ENCODE peak calls at places on chromosome 3, in five cellular contexts. One of them, this sample, is unnamed.
A peak's percentile ranks its signal among the peaks of the same experiment; 100 is the strongest.

GRCh38 chr3:20652249-20652648 is 466.2 kb upstream of the SGO1 start:
- DNase-seq in body of pancreas: no peak
- DNase-seq in thoracic aorta: no peak
- DNase-seq in SJSA1: no peak
- DNase-seq in GM23248: no peak
- DNase-seq in this sample: no peak

GRCh38 chr3:187919018-187919417 is 173.8 kb upstream of the BCL6 start:
- DNase-seq in body of pancreas: peak; percentile 22
- DNase-seq in thoracic aorta: no peak
- DNase-seq in SJSA1: no peak
- DNase-seq in GM23248: no peak
- DNase-seq in this sample: no peak

GRCh38 chr3:69005071-69005816 is 8.2 kb downstream of the EOGT start:
- DNase-seq in body of pancreas: no peak
- DNase-seq in thoracic aorta: no peak
- DNase-seq in SJSA1: no peak
- DNase-seq in GM23248: peak; percentile 22
- DNase-seq in this sample: peak; percentile 71

GRCh38 chr3:8607285-8608040 is 37.1 kb downstream of the SSUH2 start:
- DNase-seq in body of pancreas: peak; percentile 74
- DNase-seq in thoracic aorta: no peak
- DNase-seq in SJSA1: no peak
- DNase-seq in GM23248: peak; percentile 82
- DNase-seq in this sample: peak; percentile 92

GRCh38 chr3:54999159-54999558 is 71.3 kb upstream of the LRTM1 start:
- DNase-seq in body of pancreas: no peak
- DNase-seq in thoracic aorta: no peak
- DNase-seq in SJSA1: peak; percentile 72
- DNase-seq in GM23248: peak; percentile 73
- DNase-seq in this sample: peak; percentile 88

GRCh38 chr3:24513463-24513862 is 18.8 kb upstream of the THRB start:
- DNase-seq in body of pancreas: no peak
- DNase-seq in thoracic aorta: no peak
- DNase-seq in SJSA1: no peak
- DNase-seq in GM23248: no peak
- DNase-seq in this sample: no peak

GRCh38 chr3:120457827-120458226 is 7.0 kb upstream of the FSTL1 start:
- DNase-seq in body of pancreas: no peak
- DNase-seq in thoracic aorta: no peak
- DNase-seq in SJSA1: no peak
- DNase-seq in GM23248: no peak
- DNase-seq in this sample: no peak

GRCh38 chr3:113231827-113232253 is 20.5 kb downstream of the BOC start:
- DNase-seq in body of pancreas: no peak
- DNase-seq in thoracic aorta: no peak
- DNase-seq in SJSA1: peak; percentile 63
- DNase-seq in GM23248: peak; percentile 89
- DNase-seq in this sample: no peak

GRCh38 chr3:80929576-80929975 is 831.9 kb downstream of the GBE1 start:
- DNase-seq in body of pancreas: no peak
- DNase-seq in thoracic aorta: no peak
- DNase-seq in SJSA1: no peak
- DNase-seq in GM23248: no peak
- DNase-seq in this sample: no peak

GRCh38 chr3:111725706-111726105 is 130.6 kb upstream of the ZBED2 start:
- DNase-seq in body of pancreas: no peak
- DNase-seq in thoracic aorta: no peak
- DNase-seq in SJSA1: no peak
- DNase-seq in GM23248: no peak
- DNase-seq in this sample: no peak

GRCh38 chr3:144128117-144128892 is 156.7 kb downstream of the DIPK2A start:
- DNase-seq in body of pancreas: no peak
- DNase-seq in thoracic aorta: no peak
- DNase-seq in SJSA1: no peak
- DNase-seq in GM23248: no peak
- DNase-seq in this sample: no peak

GRCh38 chr3:100779475-100779874 is 70.2 kb downstream of the TFG start:
- DNase-seq in body of pancreas: no peak
- DNase-seq in thoracic aorta: no peak
- DNase-seq in SJSA1: no peak
- DNase-seq in GM23248: no peak
- DNase-seq in this sample: no peak

GRCh38 chr3:100781311-100781710 is 72.0 kb downstream of the TFG start:
- DNase-seq in body of pancreas: no peak
- DNase-seq in thoracic aorta: no peak
- DNase-seq in SJSA1: no peak
- DNase-seq in GM23248: peak; percentile 60
- DNase-seq in this sample: no peak

GRCh38 chr3:100782906-100783305 is 73.6 kb downstream of the TFG start:
- DNase-seq in body of pancreas: no peak
- DNase-seq in thoracic aorta: no peak
- DNase-seq in SJSA1: no peak
- DNase-seq in GM23248: peak; percentile 58
- DNase-seq in this sample: no peak

GRCh38 chr3:100782359-100782758 is 73.1 kb downstream of the TFG start:
- DNase-seq in body of pancreas: no peak
- DNase-seq in thoracic aorta: no peak
- DNase-seq in SJSA1: no peak
- DNase-seq in GM23248: peak; percentile 47
- DNase-seq in this sample: no peak

GRCh38 chr3:100780223-100780622 is 70.9 kb downstream of the TFG start:
- DNase-seq in body of pancreas: no peak
- DNase-seq in thoracic aorta: no peak
- DNase-seq in SJSA1: no peak
- DNase-seq in GM23248: no peak
- DNase-seq in this sample: no peak
- H3K4me1 ChIP-seq in body of pancreas: no peaks in the 10 kb centered on the region
- H3K4me1 ChIP-seq in thoracic aorta: peaks cover 23% of the 10 kb centered on the region
- H3K4me1 ChIP-seq in SJSA1: no peaks in the 10 kb centered on the region
- H3K4me1 ChIP-seq in GM23248: peaks cover 72% of the 10 kb centered on the region
- H3K4me1 ChIP-seq in this sample: peaks cover 58% of the 10 kb centered on the region

DNA sequence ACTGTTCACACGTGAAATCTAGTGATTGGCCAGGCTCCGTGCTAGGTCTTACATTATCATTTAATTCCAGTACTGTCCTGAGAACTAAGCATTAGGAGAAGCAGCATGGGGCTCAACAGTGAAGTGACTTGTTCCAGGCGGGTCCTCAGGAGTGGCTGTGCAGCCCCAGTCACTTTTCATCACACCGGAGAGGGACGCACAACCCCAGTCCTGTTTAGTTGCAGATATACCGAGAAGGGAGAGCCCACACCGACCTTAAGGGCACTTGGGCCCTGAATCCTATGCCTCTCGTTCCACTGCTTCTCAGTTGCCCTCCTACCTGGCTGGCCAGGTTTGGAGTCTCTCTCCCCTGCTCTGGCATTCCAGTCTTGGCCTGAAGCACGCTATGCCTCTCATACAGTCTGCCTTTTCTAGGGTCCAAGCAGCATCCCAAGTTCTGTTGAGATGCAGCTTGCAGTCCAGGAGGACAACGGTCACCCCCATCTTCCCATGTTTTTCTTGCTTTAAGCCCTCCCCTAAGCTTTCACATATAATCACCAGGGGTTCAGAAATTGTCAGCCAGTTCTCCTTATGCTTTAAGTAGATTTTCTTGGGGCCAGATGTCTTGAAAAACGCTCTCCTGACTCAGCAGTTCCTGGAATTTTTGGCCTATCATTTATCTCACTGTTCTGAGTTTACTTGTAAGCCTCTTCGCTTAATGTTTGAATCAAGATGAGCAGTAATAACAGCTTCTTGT is 10.1 kb downstream of the FAM131A start:
- DNase-seq in body of pancreas: no peak
- DNase-seq in thoracic aorta: no peak
- DNase-seq in SJSA1: no peak
- DNase-seq in GM23248: peak; percentile 27
- DNase-seq in this sample: peak; percentile 75
- H3K4me1 ChIP-seq in body of pancreas: peaks cover 33% of the 10 kb centered on the region
- H3K4me1 ChIP-seq in thoracic aorta: no peaks in the 10 kb centered on the region
- H3K4me1 ChIP-seq in SJSA1: peaks cover 31% of the 10 kb centered on the region
- H3K4me1 ChIP-seq in GM23248: peaks cover 9% of the 10 kb centered on the region
- H3K4me1 ChIP-seq in this sample: peaks cover 6% of the 10 kb centered on the region

GRCh38 chr3:177336841-177337430 is 139.7 kb upstream of the TBL1XR1 start:
- DNase-seq in body of pancreas: no peak
- DNase-seq in thoracic aorta: no peak
- DNase-seq in SJSA1: no peak
- DNase-seq in GM23248: peak; percentile 66
- DNase-seq in this sample: no peak

GRCh38 chr3:177338697-177339219 is 141.5 kb upstream of the TBL1XR1 start:
- DNase-seq in body of pancreas: peak; percentile 56
- DNase-seq in thoracic aorta: no peak
- DNase-seq in SJSA1: no peak
- DNase-seq in GM23248: peak; percentile 47
- DNase-seq in this sample: no peak

GRCh38 chr3:177340243-177340830 is 143.1 kb upstream of the TBL1XR1 start:
- DNase-seq in body of pancreas: no peak
- DNase-seq in thoracic aorta: no peak
- DNase-seq in SJSA1: no peak
- DNase-seq in GM23248: no peak
- DNase-seq in this sample: no peak

GRCh38 chr3:177335728-177336127 is 138.4 kb upstream of the TBL1XR1 start:
- DNase-seq in body of pancreas: peak; percentile 21
- DNase-seq in thoracic aorta: no peak
- DNase-seq in SJSA1: no peak
- DNase-seq in GM23248: peak; percentile 42
- DNase-seq in this sample: no peak

GRCh38 chr3:177337548-177338331 is 140.5 kb upstream of the TBL1XR1 start:
- DNase-seq in body of pancreas: no peak
- DNase-seq in thoracic aorta: no peak
- DNase-seq in SJSA1: no peak
- DNase-seq in GM23248: peak; percentile 84
- DNase-seq in this sample: peak; percentile 77
- H3K4me1 ChIP-seq in body of pancreas: peaks cover 24% of the 10 kb centered on the region
- H3K4me1 ChIP-seq in thoracic aorta: peaks cover 76% of the 10 kb centered on the region
- H3K4me1 ChIP-seq in SJSA1: peaks cover 12% of the 10 kb centered on the region
- H3K4me1 ChIP-seq in GM23248: peaks cover 37% of the 10 kb centered on the region
- H3K4me1 ChIP-seq in this sample: peaks cover 43% of the 10 kb centered on the region

GRCh38 chr3:185175370-185175987 is 22.6 kb upstream of the C3orf70 start:
- DNase-seq in body of pancreas: peak; percentile 22
- DNase-seq in thoracic aorta: no peak
- DNase-seq in SJSA1: no peak
- DNase-seq in GM23248: no peak
- DNase-seq in this sample: no peak
- H3K4me1 ChIP-seq in body of pancreas: no peaks in the 10 kb centered on the region
- H3K4me1 ChIP-seq in thoracic aorta: no peaks in the 10 kb centered on the region
- H3K4me1 ChIP-seq in SJSA1: no peaks in the 10 kb centered on the region
- H3K4me1 ChIP-seq in GM23248: no peaks in the 10 kb centered on the region
- H3K4me1 ChIP-seq in this sample: peaks cover 8% of the 10 kb centered on the region

GRCh38 chr3:52043750-52044149 is 12.6 kb downstream of the DUSP7 start:
- DNase-seq in body of pancreas: no peak
- DNase-seq in thoracic aorta: no peak
- DNase-seq in SJSA1: no peak
- DNase-seq in GM23248: no peak
- DNase-seq in this sample: no peak

GRCh38 chr3:52047295-52047960 is 8.9 kb downstream of the DUSP7 start:
- DNase-seq in body of pancreas: no peak
- DNase-seq in thoracic aorta: no peak
- DNase-seq in SJSA1: no peak
- DNase-seq in GM23248: peak; percentile 17
- DNase-seq in this sample: peak; percentile 89

GRCh38 chr3:52046914-52047239 is 9.5 kb downstream of the DUSP7 start:
- DNase-seq in body of pancreas: no peak
- DNase-seq in thoracic aorta: no peak
- DNase-seq in SJSA1: no peak
- DNase-seq in GM23248: no peak
- DNase-seq in this sample: no peak

GRCh38 chr3:52044869-52045616 is 11.3 kb downstream of the DUSP7 start:
- DNase-seq in body of pancreas: no peak
- DNase-seq in thoracic aorta: no peak
- DNase-seq in SJSA1: no peak
- DNase-seq in GM23248: no peak
- DNase-seq in this sample: no peak

DNA sequence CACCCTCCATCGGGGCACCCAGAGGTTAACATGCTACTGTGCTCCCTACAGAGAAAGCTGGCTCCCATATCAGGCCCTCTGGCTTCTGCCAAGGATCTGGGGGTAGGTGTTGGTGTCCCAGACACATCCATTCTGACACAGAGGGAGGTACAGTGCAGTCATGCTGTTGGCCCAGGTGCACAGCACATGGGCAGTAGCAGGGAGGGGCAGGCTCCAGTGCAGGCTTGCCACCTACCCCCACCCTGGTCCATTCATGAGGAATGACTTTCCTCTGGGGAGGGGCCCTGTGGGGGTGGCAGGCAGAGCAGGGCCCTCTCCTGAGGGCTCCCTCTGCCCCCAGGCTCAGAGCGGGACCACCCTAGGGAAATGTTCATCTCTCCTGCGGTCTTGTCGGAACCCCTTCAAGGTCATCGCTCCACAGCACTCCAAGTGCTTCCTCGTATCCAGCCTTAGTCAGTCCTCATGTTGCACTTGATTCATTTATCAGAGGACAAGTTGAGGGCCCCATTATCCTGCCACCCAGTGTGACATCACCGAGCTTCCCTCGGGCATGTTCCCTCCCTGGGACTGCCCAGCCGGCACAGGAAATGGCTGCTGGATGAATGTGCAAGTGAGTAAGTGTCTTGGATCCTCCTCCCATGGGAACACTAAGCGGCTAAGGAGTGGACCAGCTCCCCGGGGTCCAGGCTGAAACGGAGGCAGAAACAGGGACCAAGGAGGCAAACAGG is 10.0 kb downstream of the DUSP7 start:
- DNase-seq in body of pancreas: peak; percentile 18
- DNase-seq in thoracic aorta: peak; percentile 78
- DNase-seq in SJSA1: peak; percentile 90
- DNase-seq in GM23248: peak; percentile 99
- DNase-seq in this sample: peak; percentile 99
- H3K4me1 ChIP-seq in body of pancreas: peaks cover 5% of the 10 kb centered on the region
- H3K4me1 ChIP-seq in thoracic aorta: peaks cover 69% of the 10 kb centered on the region
- H3K4me1 ChIP-seq in SJSA1: peaks cover 38% of the 10 kb centered on the region
- H3K4me1 ChIP-seq in GM23248: peaks cover 27% of the 10 kb centered on the region
- H3K4me1 ChIP-seq in this sample: peaks cover 27% of the 10 kb centered on the region

This sample was measured in osteoblast.